ENCODE peak calls at places on chromosomes 13 and 19, in four cellular contexts. Q, U, J and H are unnamed samples.

GRCh38 chr19:20858861-20859260 is 64.2 kb upstream of the ZNF85 start:
- DNase-seq in Q (no peak), U (peak; percentile 58), J (no peak), H (no peak)

GRCh38 chr13:48066310-48066989 is 28.5 kb downstream of the MED4 start:
- DNase-seq in Q (no peak), U (no peak), J (no peak), H (no peak)

GRCh38 chr19:8085606-8086464 is 33.3 kb downstream of the CCL25 start:
- DNase-seq in Q (no peak), U (no peak), J (no peak), H (no peak)

GRCh38 chr19:32750441-32751055 is 31.0 kb downstream of the TDRD12 start:
- DNase-seq in Q (no peak), U (peak; percentile 9), J (no peak), H (no peak)

GRCh38 chr19:10895920-10896319 is 24.6 kb downstream of the CARM1 start:
- DNase-seq in Q (no peak), U (peak; percentile 74), J (no peak), H (no peak)

GRCh38 chr13:98300956-98301641 is 124.0 kb upstream of the RNF113B start:
- DNase-seq in Q (no peak), U (no peak), J (no peak), H (no peak)

GRCh38 chr13:23469901-23470525 is 36.5 kb upstream of the SACS start:
- DNase-seq in Q (no peak), U (peak; percentile 58), J (peak; percentile 86), H (peak; percentile 86)

GRCh38 chr19:15144046-15144646 is 36.9 kb downstream of the SYDE1 start:
- DNase-seq in Q (no peak), U (no peak), J (no peak), H (no peak)

GRCh38 chr19:12773571-12773970 is 1.8 kb downstream of the HOOK2 start:
- DNase-seq in Q (no peak), U (no peak), J (no peak), H (no peak)

DNA sequence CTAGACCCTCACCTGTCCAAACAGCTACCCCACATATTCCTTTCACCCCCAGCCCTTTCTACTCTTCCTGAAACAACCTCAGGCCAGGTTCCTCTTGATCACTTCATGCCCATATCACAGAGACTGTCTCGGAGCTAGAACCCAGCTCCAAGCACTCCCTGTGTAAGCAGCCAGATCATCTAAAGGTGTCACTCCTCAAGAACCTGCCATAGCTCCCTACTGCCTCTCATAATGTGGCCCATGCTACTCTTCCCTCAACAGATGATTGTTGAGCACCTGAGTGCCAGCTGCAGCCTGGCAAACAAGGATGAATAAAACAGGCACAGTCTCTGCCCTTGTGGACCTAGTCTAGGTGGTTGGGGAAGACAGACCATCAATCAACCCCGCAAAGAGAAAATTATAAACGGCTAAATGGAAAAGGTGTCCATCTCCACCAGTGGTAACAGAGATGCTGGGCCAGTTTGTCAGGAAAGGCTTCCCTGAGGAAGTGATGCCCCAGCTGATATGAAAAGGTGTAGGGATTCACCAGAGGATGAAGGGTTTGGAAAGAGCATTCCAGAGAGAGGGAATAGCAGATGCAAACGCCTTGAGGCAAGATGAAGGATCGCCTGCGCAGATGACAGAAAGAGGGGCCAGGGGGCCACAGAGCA is 8.3 kb downstream of the EPS15L1 start:
- DNase-seq in Q (no peak), U (no peak), J (no peak), H (no peak)
- H3K4me3 ChIP-seq in Q (no peak overlapping the region), U (no peak overlapping the region), J (no peak overlapping the region), H (no peak overlapping the region)

GRCh38 chr13:79799466-79799865 is 318.5 kb downstream of the NDFIP2 start:
- DNase-seq in Q (no peak), U (no peak), J (no peak), H (no peak)
- H3K4me3 ChIP-seq in Q (no peak overlapping the region), U (no peak overlapping the region), J (no peak overlapping the region), H (no peak overlapping the region)

GRCh38 chr19:54073829-54074228 is 7.3 kb downstream of the TARM1 start:
- DNase-seq in Q (no peak), U (no peak), J (no peak), H (no peak)

GRCh38 chr19:54063350-54064078 is at the start of gene VSTM1:
- DNase-seq in Q (no peak), U (no peak), J (no peak), H (no peak)

GRCh38 chr19:54074851-54075250 is 6.3 kb downstream of the TARM1 start:
- DNase-seq in Q (no peak), U (no peak), J (no peak), H (no peak)

GRCh38 chr19:54069482-54069881 is 5.8 kb upstream of the VSTM1 start:
- DNase-seq in Q (no peak), U (no peak), J (no peak), H (no peak)
- H3K4me3 ChIP-seq in Q (no peak overlapping the region), U (no peak overlapping the region), J (no peak overlapping the region), H (no peak overlapping the region)

DNA sequence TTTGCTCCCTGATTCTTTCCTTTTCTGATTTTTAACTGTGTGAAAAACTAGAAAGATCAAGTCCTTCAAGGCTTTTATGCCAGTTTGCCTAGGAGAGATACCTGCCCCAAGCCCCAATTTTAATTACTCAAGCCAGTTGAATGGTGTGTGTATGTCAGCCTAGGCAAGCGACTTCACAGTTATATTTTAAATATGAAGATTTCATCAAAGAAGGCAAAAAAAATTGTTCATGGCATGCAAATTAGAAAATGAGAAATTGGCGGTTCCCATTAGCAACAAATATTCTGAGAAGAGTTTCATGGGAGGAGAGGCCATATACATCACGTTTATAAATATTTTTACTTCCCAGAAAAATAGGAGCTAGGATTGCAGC is 167.6 kb downstream of the SLC7A1 start:
- DNase-seq in Q (no peak), U (no peak), J (no peak), H (no peak)
- H3K4me3 ChIP-seq in Q (peak overlapping the region; percentile 53), U (peak overlapping the region; percentile 66), J (no peak overlapping the region), H (peak overlapping the region; percentile 46)

GRCh38 chr19:18698321-18699167 is 15.1 kb downstream of the CRTC1 start:
- DNase-seq in Q (no peak), U (no peak), J (no peak), H (no peak)

GRCh38 chr19:18699403-18700054 is 16.0 kb downstream of the CRTC1 start:
- DNase-seq in Q (no peak), U (no peak), J (no peak), H (no peak)

GRCh38 chr19:18704054-18704453 is 20.6 kb downstream of the CRTC1 start:
- DNase-seq in Q (no peak), U (no peak), J (no peak), H (no peak)

GRCh38 chr19:18700501-18701249 is 17.2 kb downstream of the CRTC1 start:
- DNase-seq in Q (peak; percentile 93), U (peak; percentile 83), J (peak; percentile 33), H (no peak)

GRCh38 chr19:18701250-18701608 is 17.7 kb downstream of the CRTC1 start:
- DNase-seq in Q (no peak), U (no peak), J (no peak), H (no peak)
- H3K4me3 ChIP-seq in Q (peak overlapping the region; percentile 69), U (peak overlapping the region; percentile 52), J (no peak overlapping the region), H (peak overlapping the region; percentile 35)

GRCh38 chr19:17081672-17082630 is 6.4 kb downstream of the MYO9B start:
- DNase-seq in Q (peak; percentile 83), U (no peak), J (no peak), H (no peak)

GRCh38 chr19:17080441-17080803 is 4.8 kb downstream of the MYO9B start:
- DNase-seq in Q (no peak), U (no peak), J (no peak), H (no peak)

GRCh38 chr19:17078038-17078919 is 2.7 kb downstream of the MYO9B start:
- DNase-seq in Q (no peak), U (no peak), J (no peak), H (no peak)

GRCh38 chr19:17078920-17079709 is 3.5 kb downstream of the MYO9B start:
- DNase-seq in Q (no peak), U (no peak), J (no peak), H (no peak)

GRCh38 chr19:17079710-17080440 is 4.3 kb downstream of the MYO9B start:
- DNase-seq in Q (peak; percentile 83), U (no peak), J (peak; percentile 99), H (peak; percentile 94)
- H3K4me3 ChIP-seq in Q (peak overlapping the region; percentile 88), U (no peak overlapping the region), J (peak overlapping the region; percentile 57), H (peak overlapping the region; percentile 49)

DNA sequence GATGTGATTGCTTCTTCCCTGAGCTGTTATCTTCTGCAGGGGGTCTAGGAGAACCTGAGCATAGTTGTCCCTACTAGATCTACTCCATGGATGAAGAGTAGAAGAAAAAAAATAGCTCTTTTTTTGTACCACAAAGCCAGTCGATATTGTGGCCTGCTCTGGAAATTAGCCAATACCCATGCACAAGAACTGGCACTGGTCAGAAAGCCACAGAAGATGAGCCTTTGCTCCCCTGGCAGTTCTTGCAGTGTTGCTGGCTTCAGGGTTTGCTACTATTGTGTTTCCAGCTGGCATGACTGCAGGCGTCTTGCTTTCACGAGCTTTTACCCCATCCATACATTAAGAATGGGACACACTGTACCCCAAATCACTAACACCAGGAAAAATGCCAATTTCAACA is 547.7 kb upstream of the KLF12 start:
- DNase-seq in Q (no peak), U (no peak), J (no peak), H (no peak)
- H3K4me3 ChIP-seq in Q (no peak overlapping the region), U (no peak overlapping the region), J (no peak overlapping the region), H (no peak overlapping the region)

GRCh38 chr13:44274838-44275237 is 98.8 kb upstream of the SERP2 start:
- DNase-seq in Q (no peak), U (no peak), J (no peak), H (no peak)
- H3K4me3 ChIP-seq in Q (peak overlapping the region; percentile 48), U (no peak overlapping the region), J (no peak overlapping the region), H (no peak overlapping the region)